ENCODE peak calls at places on chromosomes 3 and 15, in ten cellular contexts. D is psoas muscle, C is heart left ventricle, M is heart right ventricle, R is transverse colon, Y is endodermal cell, P is stomach, G is right cardiac atrium, E is right atrium auricular region, H is fibroblast of lung. L is an unnamed sample.

GRCh38 chr15:79257454-79257853 is 25.1 kb upstream of the ANKRD34C start:
- DNase-seq in H (no peak), C (no peak), Y (no peak), R (no peak), G (no peak), E (no peak), M (no peak), D (no peak), P (no peak), L (no peak)

GRCh38 chr3:23820888-23821287 is 15.1 kb downstream of the UBE2E1 start:
- DNase-seq in E (no peak), Y (no peak), C (no peak), R (no peak), D (no peak), H (no peak), G (no peak), P (no peak), M (no peak), L (no peak)

GRCh38 chr15:57565326-57565725 is 26.4 kb upstream of the MYZAP start:
- DNase-seq in G (no peak), R (peak; percentile 66), M (no peak), D (no peak), C (no peak), P (no peak), Y (no peak), E (no peak), H (no peak), L (peak; percentile 29)

GRCh38 chr3:38574411-38575278 is 74.8 kb downstream of the SCN5A start:
- DNase-seq in M (no peak), H (peak; percentile 1), D (no peak), P (peak; percentile 4), R (no peak), G (no peak), E (peak; percentile 34), C (peak; percentile 17), Y (peak; percentile 53), L (no peak)

GRCh38 chr3:127853681-127854080 is 31.4 kb upstream of the MGLL start:
- DNase-seq in Y (peak; percentile 74), M (no peak), G (no peak), C (no peak), D (no peak), P (no peak), R (peak; percentile 12), H (no peak), E (no peak), L (no peak)

GRCh38 chr15:67501177-67501835 is 19.6 kb upstream of the C15orf61 start:
- DNase-seq in C (no peak), Y (no peak), M (no peak), H (peak; percentile 76), G (no peak), P (no peak), E (no peak), R (no peak), D (no peak), L (no peak)

GRCh38 chr3:187979543-187979942 is 174.4 kb upstream of the LPP start:
- DNase-seq in R (no peak), G (no peak), E (no peak), M (no peak), H (no peak), Y (no peak), P (no peak), D (no peak), C (no peak), L (no peak)

GRCh38 chr3:116281313-116282143 is 163.8 kb downstream of the LSAMP start:
- DNase-seq in C (no peak), R (no peak), G (no peak), Y (no peak), D (no peak), H (no peak), P (no peak), E (no peak), M (no peak), L (no peak)

GRCh38 chr3:182793663-182794454 is 555 bp downstream of the ATP11B start:
- DNase-seq in D (peak; percentile 38), E (no peak), Y (peak; percentile 81), M (peak; percentile 32), C (peak; percentile 40), G (peak; percentile 72), P (peak; percentile 47), H (peak; percentile 40), R (peak; percentile 56), L (peak; percentile 49)

GRCh38 chr3:117706037-117706436 is 996.5 kb downstream of the TUSC7 start:
- DNase-seq in G (no peak), R (no peak), C (no peak), P (no peak), E (no peak), D (no peak), M (no peak), Y (no peak), H (peak; percentile 80), L (no peak)

GRCh38 chr3:66418432-66419052 is 82.3 kb downstream of the LRIG1 start:
- DNase-seq in H (peak; percentile 81), R (peak; percentile 48), M (no peak), Y (no peak), E (no peak), D (peak; percentile 57), C (no peak), G (peak; percentile 70), P (peak; percentile 73), L (no peak)

GRCh38 chr15:64209680-64210334 is 47.0 kb upstream of the PPIB start:
- DNase-seq in P (no peak), Y (no peak), C (no peak), G (no peak), R (no peak), M (no peak), E (no peak), H (peak; percentile 74), D (no peak), L (no peak)

GRCh38 chr3:94522488-94522887 is 459.6 kb downstream of the NSUN3 start:
- DNase-seq in C (no peak), P (no peak), Y (no peak), H (no peak), M (no peak), G (no peak), R (no peak), E (no peak), D (no peak), L (no peak)

GRCh38 chr3:169966951-169967915 is 626 bp downstream of the SEC62 start:
- DNase-seq in C (peak; percentile 68), R (no peak), M (peak; percentile 54), D (peak; percentile 60), P (peak; percentile 44), G (peak; percentile 86), H (peak; percentile 66), Y (no peak), E (no peak), L (peak; percentile 71)

GRCh38 chr3:122636697-122637096 is 43.9 kb upstream of the PARP14 start:
- DNase-seq in G (no peak), R (no peak), E (no peak), D (no peak), Y (no peak), P (no peak), M (no peak), C (no peak), H (no peak), L (no peak)

GRCh38 chr3:11499144-11499543 is 144.6 kb downstream of the VGLL4 start:
- DNase-seq in R (no peak), E (no peak), C (no peak), P (no peak), G (no peak), H (peak; percentile 92), M (no peak), D (no peak), Y (no peak), L (no peak)

GRCh38 chr3:193712938-193713337 is 119.9 kb downstream of the OPA1 start:
- DNase-seq in M (no peak), P (no peak), C (no peak), R (no peak), Y (no peak), E (no peak), D (no peak), G (no peak), H (no peak), L (no peak)

GRCh38 chr15:48899793-48900192 is 21.9 kb downstream of the EID1 start:
- DNase-seq in G (no peak), M (no peak), P (no peak), D (no peak), C (no peak), R (no peak), H (no peak), E (no peak), Y (no peak), L (no peak)

GRCh38 chr3:51681453-51681852 is 10.4 kb downstream of the TEX264 start:
- DNase-seq in P (peak; percentile 34), G (peak; percentile 73), C (no peak), Y (no peak), M (peak; percentile 51), R (peak; percentile 64), D (no peak), E (no peak), H (no peak), L (peak; percentile 47)

GRCh38 chr15:73992594-73992898 is 451 bp upstream of the STOML1 start:
- DNase-seq in P (no peak), Y (no peak), E (no peak), G (no peak), C (no peak), D (no peak), H (no peak), M (no peak), R (no peak), L (no peak)
- H3K4me1 ChIP-seq in P (peaks cover 59% of the 10 kb centered on the region), Y (no peaks in the 10 kb centered on the region), E (no peaks in the 10 kb centered on the region), G (peaks cover 14% of the 10 kb centered on the region), C (peaks cover 84% of the 10 kb centered on the region), D (peaks cover 50% of the 10 kb centered on the region), H (peaks cover 36% of the 10 kb centered on the region), M (peaks cover 79% of the 10 kb centered on the region), R (peaks cover 59% of the 10 kb centered on the region), L (peaks cover 41% of the 10 kb centered on the region)

GRCh38 chr15:74368121-74368520 is 675 bp upstream of the CYP11A1 start:
- DNase-seq in D (no peak), H (no peak), P (no peak), C (no peak), M (no peak), Y (no peak), E (no peak), R (no peak), G (no peak), L (no peak)
- H3K27me3 ChIP-seq in D (peaks cover 1% of the 10 kb centered on the region), H (peaks cover 12% of the 10 kb centered on the region), P (peaks cover 71% of the 10 kb centered on the region), C (peaks cover 37% of the 10 kb centered on the region), M (peaks cover 35% of the 10 kb centered on the region), Y (no peaks in the 10 kb centered on the region), E (no peaks in the 10 kb centered on the region), R (peaks cover 54% of the 10 kb centered on the region), G (no peaks in the 10 kb centered on the region), L (peaks cover 28% of the 10 kb centered on the region)

DNA sequence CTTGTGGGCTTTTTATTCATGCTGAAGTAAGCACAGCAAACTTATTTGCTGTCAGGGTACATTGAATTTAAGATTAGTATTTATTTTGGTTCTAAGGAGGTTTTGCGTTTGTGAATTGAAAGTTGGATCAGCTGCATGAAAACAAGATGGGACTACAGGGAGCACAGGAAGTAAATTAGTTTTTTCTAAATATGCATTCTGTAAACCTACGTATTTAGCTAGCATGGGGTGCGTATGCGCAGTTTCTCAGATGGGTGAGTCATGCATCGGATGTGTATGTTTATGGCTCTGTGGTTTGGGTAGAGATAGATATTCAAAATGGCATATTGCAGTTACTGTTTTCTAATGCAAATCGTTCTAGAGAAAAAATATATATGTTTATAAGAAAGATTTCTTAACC is 452.8 kb downstream of the IL5RA start:
- DNase-seq in H (peak; percentile 93), Y (no peak), C (no peak), G (no peak), E (no peak), M (no peak), D (no peak), P (no peak), R (no peak), L (no peak)
- H3K4me1 ChIP-seq in H (peaks cover 17% of the 10 kb centered on the region), Y (no peaks in the 10 kb centered on the region), C (peaks cover 3% of the 10 kb centered on the region), G (peaks cover 1% of the 10 kb centered on the region), E (no peaks in the 10 kb centered on the region), M (no peaks in the 10 kb centered on the region), D (no peaks in the 10 kb centered on the region), P (no peaks in the 10 kb centered on the region), R (no peaks in the 10 kb centered on the region), L (no peaks in the 10 kb centered on the region)

GRCh38 chr3:184386047-184386806 is 6.4 kb downstream of the CHRD start:
- DNase-seq in H (no peak), R (no peak), P (no peak), Y (no peak), C (no peak), M (no peak), G (no peak), E (no peak), D (no peak), L (no peak)
- H3K27me3 ChIP-seq in H (peaks cover 10% of the 10 kb centered on the region), R (peaks cover 14% of the 10 kb centered on the region), P (peaks cover 30% of the 10 kb centered on the region), Y (peaks cover 22% of the 10 kb centered on the region), C (peaks cover 17% of the 10 kb centered on the region), M (peaks cover 22% of the 10 kb centered on the region), G (no peaks in the 10 kb centered on the region), E (no peaks in the 10 kb centered on the region), D (no peaks in the 10 kb centered on the region), L (peaks cover 13% of the 10 kb centered on the region)

L was measured in CD8-positive, alpha-beta memory T cell.